ENCODE peak calls at places on chromosome 16, in six cellular contexts. P is Ammon's horn; U is GM03348; J is stimulated activated effector memory CD8-positive, alpha-beta T cell treated with anti-CD3 and anti-CD28 coated beads, Interleukin-12 subunit alpha, Interleukin-12 subunit beta, amount 100 ng/mL, for 72 hours; Q is lower leg skin; Z is activated CD8-positive, alpha-beta memory T cell treated with anti-CD3 and anti-CD28 coated beads for 1 hour. N is an unnamed sample.

GRCh38 chr16:5379948-5380347 is 282.4 kb upstream of the EEF2KMT start:
- DNase-seq in Q (no peak), P (peak), J (no peak), U (no peak), Z (no peak), N (no peak)

GRCh38 chr16:89922477-89922883 is 662 bp upstream of the TUBB3 start:
- DNase-seq in Z (no peak), P (no peak), U (peak), Q (peak), J (no peak), N (peak)

GRCh38 chr16:89505204-89506112 is 2.7 kb upstream of the SPG7 start:
- DNase-seq in U (peak), P (peak), J (peak), Q (peak), Z (peak), N (peak)

GRCh38 chr16:87806608-87807546 is 41.1 kb upstream of the KLHDC4 start:
- DNase-seq in P (peak), Z (peak), U (peak), Q (peak), J (no peak), N (peak)

GRCh38 chr16:68778551-68779231 is 41.6 kb downstream of the CDH1 start:
- DNase-seq in J (no peak), P (no peak), U (no peak), Q (no peak), Z (no peak), N (no peak)

GRCh38 chr16:49027420-49027819 is 254.2 kb downstream of the CBLN1 start:
- DNase-seq in Z (no peak), J (no peak), U (no peak), P (no peak), Q (no peak), N (no peak)

GRCh38 chr16:68275611-68276191 is 11.4 kb downstream of the SLC7A6 start:
- DNase-seq in U (no peak), Z (no peak), P (no peak), Q (no peak), J (no peak), N (no peak)

GRCh38 chr16:64920211-64920610 is 201.7 kb downstream of the CDH11 start:
- DNase-seq in U (no peak), Q (no peak), Z (no peak), P (no peak), J (no peak), N (no peak)

GRCh38 chr16:70737377-70738082 is 51.7 kb upstream of the MTSS2 start:
- DNase-seq in J (peak), Q (peak), P (peak), Z (peak), U (peak), N (peak)

GRCh38 chr16:54326266-54326662 is 39.7 kb upstream of the IRX3 start:
- DNase-seq in Q (no peak), J (no peak), P (no peak), Z (no peak), U (peak), N (no peak)

GRCh38 chr16:12111819-12112218 is 135.3 kb downstream of the SNX29 start:
- DNase-seq in Z (no peak), J (no peak), P (no peak), Q (no peak), U (no peak), N (no peak)

GRCh38 chr16:56266981-56267607 is 75.8 kb downstream of the GNAO1 start:
- DNase-seq in P (no peak), Z (no peak), U (no peak), J (no peak), Q (no peak), N (no peak)

GRCh38 chr16:48901712-48902374 is 291.9 kb upstream of the N4BP1 start:
- DNase-seq in Q (no peak), Z (no peak), J (no peak), P (no peak), U (peak), N (no peak)

GRCh38 chr16:4869147-4869790 is 22.0 kb downstream of the UBN1 start:
- DNase-seq in Z (no peak), J (no peak), Q (peak), P (peak), U (no peak), N (no peak)

GRCh38 chr16:1990336-1991134 is 765 bp downstream of the SYNGR3 start:
- DNase-seq in U (no peak), Z (no peak), Q (no peak), J (peak), P (no peak), N (no peak)

GRCh38 chr16:74073471-74073870 is 223.1 kb upstream of the PSMD7 start:
- DNase-seq in J (no peak), P (no peak), Z (no peak), U (peak), Q (peak), N (no peak)

GRCh38 chr16:20363191-20363590 is 10.7 kb upstream of the UMOD start:
- DNase-seq in P (no peak), J (no peak), Z (no peak), U (no peak), Q (no peak), N (no peak)

GRCh38 chr16:7025616-7026190 is 306.9 kb upstream of the RBFOX1 start:
- DNase-seq in P (peak), Q (peak), J (no peak), Z (no peak), U (peak), N (no peak)

GRCh38 chr16:48971571-48972071 is 310.0 kb downstream of the CBLN1 start:
- DNase-seq in Z (no peak), J (no peak), Q (peak), U (no peak), P (no peak), N (no peak)

GRCh38 chr16:27729516-27730304 is 179.8 kb downstream of the KATNIP start:
- DNase-seq in U (no peak), Z (no peak), P (peak), J (no peak), Q (no peak), N (no peak)

GRCh38 chr16:48907906-48908634 is 298.1 kb upstream of the N4BP1 start:
- DNase-seq in Q (peak), J (no peak), U (no peak), Z (no peak), P (no peak), N (no peak)

GRCh38 chr16:78045865-78046581 is 23.7 kb downstream of the CLEC3A start:
- DNase-seq in U (peak), J (peak), Z (no peak), Q (no peak), P (peak), N (peak)

GRCh38 chr16:88790312-88791150 is 5.5 kb upstream of the PIEZO1 start:
- DNase-seq in P (no peak), J (no peak), U (peak), Q (no peak), Z (no peak), N (no peak)

GRCh38 chr16:24041834-24042631 is 206.2 kb downstream of the PRKCB start:
- DNase-seq in U (peak), J (peak), Q (no peak), P (peak), Z (peak), N (peak)

GRCh38 chr16:67013238-67013822 is 15.6 kb upstream of the CBFB start:
- DNase-seq in Z (no peak), J (no peak), P (peak), Q (no peak), U (no peak), N (no peak)

N was measured in hepatic stellate cell.